ENCODE peak calls at places on chromosomes 11 and 22, in six cellular contexts. One of them, this sample, is unnamed.

GRCh38 chr11:6855971-6856542 is 6.8 kb upstream of the OR10A2 start:
- DNase-seq in psoas muscle: no peak
- DNase-seq in brain microvascular endothelial cell: peak; percentile 47
- DNase-seq in GM23338: no peak
- DNase-seq in HCT116: no peak
- DNase-seq in suprapubic skin: no peak
- DNase-seq in this sample: no peak

GRCh38 chr11:69380921-69381581 is 87.1 kb downstream of the MYEOV start:
- DNase-seq in suprapubic skin: peak; percentile 35
- DNase-seq in HCT116: no peak
- DNase-seq in GM23338: no peak
- DNase-seq in brain microvascular endothelial cell: no peak
- DNase-seq in psoas muscle: peak; percentile 14
- DNase-seq in this sample: no peak

GRCh38 chr11:70756341-70756740 is 358.0 kb downstream of the CTTN start:
- DNase-seq in HCT116: no peak
- DNase-seq in psoas muscle: no peak
- DNase-seq in brain microvascular endothelial cell: no peak
- DNase-seq in suprapubic skin: no peak
- DNase-seq in GM23338: no peak
- DNase-seq in this sample: no peak

GRCh38 chr22:44827666-44828065 is 75.3 kb downstream of the ARHGAP8 start:
- DNase-seq in brain microvascular endothelial cell: no peak
- DNase-seq in HCT116: no peak
- DNase-seq in GM23338: no peak
- DNase-seq in suprapubic skin: no peak
- DNase-seq in psoas muscle: no peak
- DNase-seq in this sample: no peak

GRCh38 chr11:70532066-70532440 is 133.7 kb downstream of the CTTN start:
- DNase-seq in psoas muscle: no peak
- DNase-seq in suprapubic skin: no peak
- DNase-seq in GM23338: peak; percentile 64
- DNase-seq in HCT116: no peak
- DNase-seq in brain microvascular endothelial cell: no peak
- DNase-seq in this sample: no peak

GRCh38 chr11:70863186-70863585 is 389.2 kb downstream of the SHANK2 start:
- DNase-seq in psoas muscle: no peak
- DNase-seq in suprapubic skin: no peak
- DNase-seq in GM23338: no peak
- DNase-seq in HCT116: no peak
- DNase-seq in brain microvascular endothelial cell: no peak
- DNase-seq in this sample: no peak

GRCh38 chr11:108733479-108734116 is 68.7 kb downstream of the DDX10 start:
- DNase-seq in GM23338: peak; percentile 11
- DNase-seq in brain microvascular endothelial cell: peak; percentile 62
- DNase-seq in HCT116: no peak
- DNase-seq in psoas muscle: no peak
- DNase-seq in suprapubic skin: no peak
- DNase-seq in this sample: no peak

GRCh38 chr11:95081412-95081811 is 8.2 kb upstream of the ENDOD1 start:
- DNase-seq in GM23338: peak; percentile 24
- DNase-seq in psoas muscle: no peak
- DNase-seq in brain microvascular endothelial cell: no peak
- DNase-seq in HCT116: no peak
- DNase-seq in suprapubic skin: no peak
- DNase-seq in this sample: no peak

GRCh38 chr11:59962103-59962474 is 1.7 kb upstream of the OOSP4A start:
- DNase-seq in brain microvascular endothelial cell: no peak
- DNase-seq in HCT116: no peak
- DNase-seq in GM23338: no peak
- DNase-seq in psoas muscle: no peak
- DNase-seq in suprapubic skin: no peak
- DNase-seq in this sample: no peak

GRCh38 chr11:128506999-128507591 is 80.3 kb downstream of the ETS1 start:
- DNase-seq in GM23338: peak; percentile 62
- DNase-seq in HCT116: no peak
- DNase-seq in psoas muscle: peak; percentile 90
- DNase-seq in brain microvascular endothelial cell: peak; percentile 93
- DNase-seq in suprapubic skin: peak; percentile 93
- DNase-seq in this sample: no peak

GRCh38 chr11:72741849-72742521 is 10.2 kb downstream of the ARAP1 start:
- DNase-seq in psoas muscle: no peak
- DNase-seq in HCT116: no peak
- DNase-seq in suprapubic skin: no peak
- DNase-seq in brain microvascular endothelial cell: no peak
- DNase-seq in GM23338: no peak
- DNase-seq in this sample: no peak

GRCh38 chr11:126165366-126166156 is 45.9 kb downstream of the RPUSD4 start:
- DNase-seq in HCT116: no peak
- DNase-seq in GM23338: no peak
- DNase-seq in psoas muscle: no peak
- DNase-seq in suprapubic skin: no peak
- DNase-seq in brain microvascular endothelial cell: no peak
- DNase-seq in this sample: no peak

GRCh38 chr11:126164781-126165180 is 46.7 kb downstream of the RPUSD4 start:
- DNase-seq in suprapubic skin: no peak
- DNase-seq in GM23338: no peak
- DNase-seq in psoas muscle: no peak
- DNase-seq in brain microvascular endothelial cell: no peak
- DNase-seq in HCT116: no peak
- DNase-seq in this sample: no peak

GRCh38 chr11:126163779-126164178 is 47.7 kb downstream of the RPUSD4 start:
- DNase-seq in brain microvascular endothelial cell: no peak
- DNase-seq in HCT116: no peak
- DNase-seq in GM23338: no peak
- DNase-seq in psoas muscle: no peak
- DNase-seq in suprapubic skin: no peak
- DNase-seq in this sample: no peak

GRCh38 chr11:126167476-126167875 is 44.0 kb downstream of the RPUSD4 start:
- DNase-seq in brain microvascular endothelial cell: no peak
- DNase-seq in GM23338: no peak
- DNase-seq in HCT116: no peak
- DNase-seq in suprapubic skin: no peak
- DNase-seq in psoas muscle: no peak
- DNase-seq in this sample: no peak

DNA sequence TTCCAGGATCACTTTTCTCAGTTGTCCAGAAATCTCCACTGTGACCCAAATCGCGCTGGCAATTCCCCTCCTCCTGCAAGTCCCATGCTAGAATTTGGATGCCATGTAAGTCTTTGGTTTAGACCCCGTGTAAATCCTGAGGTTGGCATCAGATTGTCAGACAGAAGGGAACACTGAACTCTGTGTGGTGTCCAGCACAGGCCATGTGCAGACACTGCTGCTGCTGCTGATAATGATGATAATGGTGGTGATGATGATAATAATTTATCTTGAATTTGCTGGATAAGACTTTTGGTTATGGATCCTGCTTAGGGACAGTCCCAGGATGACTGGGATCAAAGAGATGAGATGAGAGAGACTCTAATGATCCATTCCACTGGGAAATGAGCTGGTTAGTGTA is 45.0 kb downstream of the RPUSD4 start:
- DNase-seq in psoas muscle: no peak
- DNase-seq in suprapubic skin: no peak
- DNase-seq in HCT116: no peak
- DNase-seq in brain microvascular endothelial cell: no peak
- DNase-seq in GM23338: no peak
- DNase-seq in this sample: no peak
- TF ChIP-seq CTCF in psoas muscle: no peak
- TF ChIP-seq CTCF in suprapubic skin: no peak
- TF ChIP-seq CTCF in HCT116: no peak
- TF ChIP-seq CTCF in brain microvascular endothelial cell: no peak
- TF ChIP-seq CTCF in GM23338: no peak
- TF ChIP-seq CTCF in this sample: no peak

GRCh38 chr11:133598879-133599278 is 66.6 kb upstream of the OPCML start:
- DNase-seq in HCT116: no peak
- DNase-seq in GM23338: peak; percentile 31
- DNase-seq in suprapubic skin: no peak
- DNase-seq in brain microvascular endothelial cell: no peak
- DNase-seq in psoas muscle: no peak
- DNase-seq in this sample: no peak
- TF ChIP-seq CTCF in HCT116: no peak
- TF ChIP-seq CTCF in GM23338: no peak
- TF ChIP-seq CTCF in suprapubic skin: no peak
- TF ChIP-seq CTCF in brain microvascular endothelial cell: no peak
- TF ChIP-seq CTCF in psoas muscle: no peak
- TF ChIP-seq CTCF in this sample: no peak

DNA sequence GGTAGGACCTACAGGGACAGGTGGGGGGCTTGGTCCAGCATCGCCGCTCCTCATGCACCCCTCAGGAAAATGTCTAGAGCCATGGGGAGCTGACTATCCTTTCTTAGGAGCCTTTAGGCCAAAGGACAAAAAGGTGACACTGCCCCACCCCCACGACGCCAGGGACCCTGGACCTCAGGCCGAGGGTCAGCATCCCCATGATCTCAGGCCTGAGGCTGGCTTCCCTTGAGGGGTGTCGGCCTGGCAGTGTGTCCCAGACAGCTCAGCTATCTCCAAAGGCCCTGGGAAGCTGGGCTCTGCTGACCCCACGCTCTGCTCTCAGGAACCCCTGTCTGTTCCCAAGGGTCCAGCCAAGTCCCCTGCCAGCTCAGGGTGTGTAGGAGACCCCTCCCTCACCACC is 16.3 kb downstream of the MRGPRG start:
- DNase-seq in brain microvascular endothelial cell: no peak
- DNase-seq in psoas muscle: no peak
- DNase-seq in suprapubic skin: no peak
- DNase-seq in GM23338: no peak
- DNase-seq in HCT116: no peak
- DNase-seq in this sample: no peak
- TF ChIP-seq CTCF in brain microvascular endothelial cell: no peak
- TF ChIP-seq CTCF in psoas muscle: no peak
- TF ChIP-seq CTCF in suprapubic skin: no peak
- TF ChIP-seq CTCF in GM23338: no peak
- TF ChIP-seq CTCF in HCT116: no peak
- TF ChIP-seq CTCF in this sample: no peak

GRCh38 chr11:77471520-77472234 is 2.2 kb downstream of the PAK1 start:
- DNase-seq in HCT116: no peak
- DNase-seq in GM23338: peak; percentile 63
- DNase-seq in suprapubic skin: no peak
- DNase-seq in brain microvascular endothelial cell: no peak
- DNase-seq in psoas muscle: no peak
- DNase-seq in this sample: no peak
- TF ChIP-seq CTCF in HCT116: peak; percentile 32
- TF ChIP-seq CTCF in GM23338: peak; percentile 50
- TF ChIP-seq CTCF in suprapubic skin: no peak
- TF ChIP-seq CTCF in brain microvascular endothelial cell: peak; percentile 46
- TF ChIP-seq CTCF in psoas muscle: no peak
- TF ChIP-seq CTCF in this sample: peak; percentile 66